ENCODE peak calls at places on chromosome 20, in five cellular contexts. One of them, this sample, is unnamed.

GRCh38 chr20:15122613-15123012 is 785.2 kb upstream of the FLRT3 start:
- DNase-seq in AG10803: no peak
- DNase-seq in lower lobe of right lung: no peak
- DNase-seq in fibroblast of the aortic adventitia: no peak
- DNase-seq in uterus: no peak
- DNase-seq in this sample: no peak

GRCh38 chr20:51488331-51488730 is 54.2 kb downstream of the NFATC2 start:
- DNase-seq in AG10803: no peak
- DNase-seq in lower lobe of right lung: no peak
- DNase-seq in fibroblast of the aortic adventitia: no peak
- DNase-seq in uterus: no peak
- DNase-seq in this sample: peak; percentile 24

GRCh38 chr20:23596856-23597255 is 8.9 kb downstream of the CST9 start:
- DNase-seq in AG10803: no peak
- DNase-seq in lower lobe of right lung: no peak
- DNase-seq in fibroblast of the aortic adventitia: peak; percentile 12
- DNase-seq in uterus: no peak
- DNase-seq in this sample: peak; percentile 17

GRCh38 chr20:23387118-23387443 is 25.1 kb downstream of the GZF1 start:
- DNase-seq in AG10803: no peak
- DNase-seq in lower lobe of right lung: no peak
- DNase-seq in fibroblast of the aortic adventitia: no peak
- DNase-seq in uterus: no peak
- DNase-seq in this sample: no peak

GRCh38 chr20:25321262-25321831 is 69.3 kb downstream of the ABHD12 start:
- DNase-seq in AG10803: no peak
- DNase-seq in lower lobe of right lung: no peak
- DNase-seq in fibroblast of the aortic adventitia: no peak
- DNase-seq in uterus: no peak
- DNase-seq in this sample: no peak

GRCh38 chr20:11970243-11970836 is 52.6 kb downstream of the BTBD3 start:
- DNase-seq in AG10803: peak; percentile 13
- DNase-seq in lower lobe of right lung: no peak
- DNase-seq in fibroblast of the aortic adventitia: no peak
- DNase-seq in uterus: no peak
- DNase-seq in this sample: no peak

GRCh38 chr20:822651-823325 is 10.7 kb upstream of the FAM110A start:
- DNase-seq in AG10803: no peak
- DNase-seq in lower lobe of right lung: no peak
- DNase-seq in fibroblast of the aortic adventitia: no peak
- DNase-seq in uterus: no peak
- DNase-seq in this sample: no peak

GRCh38 chr20:3658708-3659491 is 4.3 kb downstream of the GFRA4 start:
- DNase-seq in AG10803: no peak
- DNase-seq in lower lobe of right lung: no peak
- DNase-seq in fibroblast of the aortic adventitia: no peak
- DNase-seq in uterus: no peak
- DNase-seq in this sample: peak; percentile 11

GRCh38 chr20:20360464-20360863 is 7.4 kb upstream of the INSM1 start:
- DNase-seq in AG10803: peak; percentile 60
- DNase-seq in lower lobe of right lung: no peak
- DNase-seq in fibroblast of the aortic adventitia: peak; percentile 68
- DNase-seq in uterus: no peak
- DNase-seq in this sample: peak; percentile 69

GRCh38 chr20:25024171-25024570 is 31.6 kb upstream of the APMAP start:
- DNase-seq in AG10803: no peak
- DNase-seq in lower lobe of right lung: no peak
- DNase-seq in fibroblast of the aortic adventitia: no peak
- DNase-seq in uterus: no peak
- DNase-seq in this sample: no peak

GRCh38 chr20:19735446-19735845 is 22.6 kb upstream of the RIN2 start:
- DNase-seq in AG10803: peak; percentile 88
- DNase-seq in lower lobe of right lung: no peak
- DNase-seq in fibroblast of the aortic adventitia: peak; percentile 88
- DNase-seq in uterus: peak; percentile 57
- DNase-seq in this sample: peak; percentile 92

GRCh38 chr20:25178563-25179438 is 16.7 kb upstream of the ENTPD6 start:
- DNase-seq in AG10803: peak; percentile 72
- DNase-seq in lower lobe of right lung: peak; percentile 69
- DNase-seq in fibroblast of the aortic adventitia: peak; percentile 96
- DNase-seq in uterus: peak; percentile 41
- DNase-seq in this sample: peak; percentile 90

GRCh38 chr20:11686900-11687543 is 230.7 kb upstream of the BTBD3 start:
- DNase-seq in AG10803: peak; percentile 4
- DNase-seq in lower lobe of right lung: peak; percentile 34
- DNase-seq in fibroblast of the aortic adventitia: peak; percentile 11
- DNase-seq in uterus: no peak
- DNase-seq in this sample: peak; percentile 4

GRCh38 chr20:49964964-49965780 is 17.6 kb upstream of the SNAI1 start:
- DNase-seq in AG10803: no peak
- DNase-seq in lower lobe of right lung: no peak
- DNase-seq in fibroblast of the aortic adventitia: peak; percentile 16
- DNase-seq in uterus: no peak
- DNase-seq in this sample: peak; percentile 49

GRCh38 chr20:44402391-44403193 is 47.1 kb downstream of the HNF4A start:
- DNase-seq in AG10803: no peak
- DNase-seq in lower lobe of right lung: no peak
- DNase-seq in fibroblast of the aortic adventitia: no peak
- DNase-seq in uterus: no peak
- DNase-seq in this sample: no peak

GRCh38 chr20:42855896-42856295 is 333.8 kb downstream of the PTPRT start:
- DNase-seq in AG10803: no peak
- DNase-seq in lower lobe of right lung: no peak
- DNase-seq in fibroblast of the aortic adventitia: no peak
- DNase-seq in uterus: no peak
- DNase-seq in this sample: no peak

GRCh38 chr20:31593221-31594001 is 11.7 kb upstream of the ID1 start:
- DNase-seq in AG10803: peak; percentile 65
- DNase-seq in lower lobe of right lung: peak; percentile 71
- DNase-seq in fibroblast of the aortic adventitia: peak; percentile 84
- DNase-seq in uterus: no peak
- DNase-seq in this sample: peak; percentile 79

GRCh38 chr20:47727170-47727880 is 58.0 kb downstream of the SULF2 start:
- DNase-seq in AG10803: no peak
- DNase-seq in lower lobe of right lung: peak; percentile 85
- DNase-seq in fibroblast of the aortic adventitia: no peak
- DNase-seq in uterus: no peak
- DNase-seq in this sample: no peak

GRCh38 chr20:43731469-43731868 is 4.7 kb upstream of the GTSF1L start:
- DNase-seq in AG10803: peak; percentile 46
- DNase-seq in lower lobe of right lung: no peak
- DNase-seq in fibroblast of the aortic adventitia: peak; percentile 73
- DNase-seq in uterus: no peak
- DNase-seq in this sample: peak; percentile 58

GRCh38 chr20:48180637-48181036 is 395.4 kb upstream of the SULF2 start:
- DNase-seq in AG10803: no peak
- DNase-seq in lower lobe of right lung: no peak
- DNase-seq in fibroblast of the aortic adventitia: no peak
- DNase-seq in uterus: no peak
- DNase-seq in this sample: no peak

GRCh38 chr20:14948416-14948815 is 611.0 kb upstream of the FLRT3 start:
- DNase-seq in AG10803: no peak
- DNase-seq in lower lobe of right lung: no peak
- DNase-seq in fibroblast of the aortic adventitia: no peak
- DNase-seq in uterus: no peak
- DNase-seq in this sample: no peak

GRCh38 chr20:10509411-10509810 is 74.3 kb downstream of the SLX4IP start:
- DNase-seq in AG10803: no peak
- DNase-seq in lower lobe of right lung: no peak
- DNase-seq in fibroblast of the aortic adventitia: no peak
- DNase-seq in uterus: no peak
- DNase-seq in this sample: no peak

DNA sequence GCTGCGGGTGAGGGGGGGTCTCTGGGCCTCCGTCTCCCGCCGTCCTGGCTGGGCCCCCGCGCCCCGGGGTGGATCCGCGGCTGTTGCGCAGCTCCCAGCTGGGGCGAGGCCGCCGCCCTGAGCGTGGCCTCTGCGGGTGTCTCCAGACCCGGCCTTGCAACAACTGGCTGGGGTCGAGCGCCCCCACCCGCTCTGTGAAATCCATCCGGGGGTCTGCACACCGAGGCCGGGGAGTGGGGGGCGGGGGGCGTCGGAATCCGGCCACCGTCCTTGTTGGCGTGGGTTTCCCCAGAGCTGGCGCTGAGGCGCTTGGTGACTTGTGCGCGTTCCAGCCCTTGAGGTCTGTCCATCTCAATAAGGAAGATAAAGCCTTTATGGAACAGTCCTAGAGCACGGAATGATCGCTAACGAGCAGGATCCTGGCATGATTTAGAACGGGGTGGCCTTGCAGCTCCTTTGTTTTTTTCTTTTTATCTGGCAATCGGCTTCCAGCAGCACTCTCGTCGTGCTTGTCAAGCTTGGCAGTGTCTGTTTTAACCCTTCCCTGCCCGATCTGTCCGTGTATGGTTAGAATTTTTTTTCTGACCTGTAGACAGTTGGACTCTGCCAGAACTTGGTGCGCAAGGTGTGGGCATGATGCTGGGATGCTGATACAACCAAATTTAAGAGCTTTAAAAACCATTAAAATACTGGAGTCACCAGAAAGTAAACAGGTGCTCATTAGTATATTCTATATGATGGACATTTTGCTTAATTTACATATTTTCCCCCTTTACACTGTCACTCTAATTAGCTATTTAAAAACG is 675 bp downstream of the DSTN start:
- DNase-seq in AG10803: peak; percentile 46
- DNase-seq in lower lobe of right lung: peak; percentile 62
- DNase-seq in fibroblast of the aortic adventitia: peak; percentile 59
- DNase-seq in uterus: peak; percentile 60
- DNase-seq in this sample: peak; percentile 60
- TF ChIP-seq CTCF in AG10803: peak; percentile 1
- TF ChIP-seq CTCF in lower lobe of right lung: no peak
- TF ChIP-seq CTCF in fibroblast of the aortic adventitia: no peak
- TF ChIP-seq CTCF in uterus: peak; percentile 14
- TF ChIP-seq CTCF in this sample: no peak

GRCh38 chr20:62770916-62771315 is 25.4 kb upstream of the MRGBP start:
- DNase-seq in AG10803: no peak
- DNase-seq in lower lobe of right lung: no peak
- DNase-seq in fibroblast of the aortic adventitia: no peak
- DNase-seq in uterus: no peak
- DNase-seq in this sample: no peak

GRCh38 chr20:62768234-62768814 is 27.9 kb upstream of the MRGBP start:
- DNase-seq in AG10803: no peak
- DNase-seq in lower lobe of right lung: peak; percentile 28
- DNase-seq in fibroblast of the aortic adventitia: no peak
- DNase-seq in uterus: no peak
- DNase-seq in this sample: no peak

GRCh38 chr20:62770111-62770910 is 26.0 kb upstream of the MRGBP start:
- DNase-seq in AG10803: no peak
- DNase-seq in lower lobe of right lung: peak; percentile 44
- DNase-seq in fibroblast of the aortic adventitia: no peak
- DNase-seq in uterus: no peak
- DNase-seq in this sample: no peak

GRCh38 chr20:62769346-62770071 is 26.8 kb upstream of the MRGBP start:
- DNase-seq in AG10803: no peak
- DNase-seq in lower lobe of right lung: peak; percentile 29
- DNase-seq in fibroblast of the aortic adventitia: no peak
- DNase-seq in uterus: no peak
- DNase-seq in this sample: no peak

DNA sequence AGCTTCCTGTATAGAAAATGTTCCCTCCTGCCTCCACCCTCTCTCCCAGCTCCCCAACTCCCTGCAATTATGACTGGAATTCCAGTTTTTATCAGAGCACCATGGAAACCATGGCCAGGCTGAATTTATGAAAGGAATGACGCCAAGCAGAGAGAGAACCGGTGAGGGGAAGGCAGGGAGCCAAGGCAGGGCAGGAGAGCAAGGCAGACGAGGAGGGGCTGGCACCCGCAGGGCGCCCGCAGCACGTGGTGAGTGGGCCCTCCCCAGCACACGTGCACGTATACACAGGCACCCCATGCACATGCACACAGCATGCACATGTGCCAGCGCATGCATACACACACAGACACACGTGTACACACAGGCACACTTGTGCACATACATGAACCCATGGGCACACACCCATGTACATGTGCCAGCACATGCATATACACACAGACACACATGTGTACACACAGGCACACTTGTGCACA is 27.4 kb upstream of the MRGBP start:
- DNase-seq in AG10803: peak; percentile 36
- DNase-seq in lower lobe of right lung: peak; percentile 46
- DNase-seq in fibroblast of the aortic adventitia: peak; percentile 84
- DNase-seq in uterus: no peak
- DNase-seq in this sample: peak; percentile 80
- H3K4me3 ChIP-seq in AG10803: no peak overlapping the region
- H3K4me3 ChIP-seq in lower lobe of right lung: no peak overlapping the region
- H3K4me3 ChIP-seq in fibroblast of the aortic adventitia: no peak overlapping the region
- H3K4me3 ChIP-seq in uterus: no peak overlapping the region
- H3K4me3 ChIP-seq in this sample: no peak overlapping the region

GRCh38 chr20:64229537-64230061 is 25.9 kb upstream of the PCMTD2 start:
- DNase-seq in AG10803: no peak
- DNase-seq in lower lobe of right lung: peak; percentile 19
- DNase-seq in fibroblast of the aortic adventitia: no peak
- DNase-seq in uterus: no peak
- DNase-seq in this sample: no peak
- TF ChIP-seq CTCF in AG10803: no peak
- TF ChIP-seq CTCF in lower lobe of right lung: no peak
- TF ChIP-seq CTCF in fibroblast of the aortic adventitia: no peak
- TF ChIP-seq CTCF in uterus: no peak
- TF ChIP-seq CTCF in this sample: no peak

GRCh38 chr20:33062105-33062629 is 8.5 kb downstream of the BPIFB3 start:
- DNase-seq in AG10803: no peak
- DNase-seq in lower lobe of right lung: no peak
- DNase-seq in fibroblast of the aortic adventitia: no peak
- DNase-seq in uterus: no peak
- DNase-seq in this sample: no peak

GRCh38 chr20:33064572-33065287 is 11.0 kb downstream of the BPIFB3 start:
- DNase-seq in AG10803: no peak
- DNase-seq in lower lobe of right lung: no peak
- DNase-seq in fibroblast of the aortic adventitia: no peak
- DNase-seq in uterus: no peak
- DNase-seq in this sample: no peak

GRCh38 chr20:33063271-33063670 is 9.6 kb downstream of the BPIFB3 start:
- DNase-seq in AG10803: no peak
- DNase-seq in lower lobe of right lung: no peak
- DNase-seq in fibroblast of the aortic adventitia: no peak
- DNase-seq in uterus: no peak
- DNase-seq in this sample: no peak

GRCh38 chr20:33061626-33062025 is 7.9 kb downstream of the BPIFB3 start:
- DNase-seq in AG10803: no peak
- DNase-seq in lower lobe of right lung: no peak
- DNase-seq in fibroblast of the aortic adventitia: no peak
- DNase-seq in uterus: peak; percentile 15
- DNase-seq in this sample: no peak

GRCh38 chr20:33062750-33063149 is 9.0 kb downstream of the BPIFB3 start:
- DNase-seq in AG10803: no peak
- DNase-seq in lower lobe of right lung: no peak
- DNase-seq in fibroblast of the aortic adventitia: no peak
- DNase-seq in uterus: no peak
- DNase-seq in this sample: no peak
- H3K4me3 ChIP-seq in AG10803: no peak overlapping the region
- H3K4me3 ChIP-seq in lower lobe of right lung: no peak overlapping the region
- H3K4me3 ChIP-seq in fibroblast of the aortic adventitia: no peak overlapping the region
- H3K4me3 ChIP-seq in uterus: no peak overlapping the region
- H3K4me3 ChIP-seq in this sample: no peak overlapping the region

This sample was measured in fibroblast of pulmonary artery.